ENCODE peak calls at places on chromosomes 11 and 22, in five cellular contexts. Q, Z, P, I and S are unnamed samples.

GRCh38 chr11:83021780-83022125 is 49.9 kb downstream of the RAB30 start:
- DNase-seq in I (no peak), P (no peak), Q (no peak), Z (no peak), S (no peak)

GRCh38 chr11:74566386-74566960 is 25.9 kb upstream of the POLD3 start:
- DNase-seq in P (no peak), I (no peak), Q (no peak), Z (no peak), S (no peak)

GRCh38 chr11:67299471-67300191 is 3.7 kb upstream of the SSH3 start:
- DNase-seq in P (no peak), Q (no peak), I (no peak), Z (no peak), S (no peak)

GRCh38 chr11:1779034-1779805 is 15.5 kb upstream of the CTSD start:
- DNase-seq in I (no peak), P (no peak), Z (no peak), Q (no peak), S (no peak)

GRCh38 chr22:49212466-49212865 is 615.2 kb downstream of the BRD1 start:
- DNase-seq in Q (no peak), I (no peak), Z (no peak), P (no peak), S (no peak)

GRCh38 chr22:43152355-43153071 is 1.2 kb downstream of the TSPO start:
- DNase-seq in Q (peak), Z (peak), I (no peak), P (peak), S (no peak)

GRCh38 chr11:12544986-12545775 is 129.0 kb upstream of the TEAD1 start:
- DNase-seq in P (peak), Z (no peak), I (no peak), Q (no peak), S (no peak)

GRCh38 chr11:128532571-128533091 is 54.7 kb downstream of the ETS1 start:
- DNase-seq in P (no peak), Q (no peak), I (no peak), Z (no peak), S (no peak)

GRCh38 chr11:72599325-72600117 is 74.7 kb downstream of the PDE2A start:
- DNase-seq in Z (no peak), P (peak), I (no peak), Q (no peak), S (no peak)

GRCh38 chr11:9716275-9717039 is 52.6 kb downstream of the SWAP70 start:
- DNase-seq in Z (no peak), Q (no peak), P (peak), I (peak), S (no peak)

GRCh38 chr11:91630916-91631673 is 593.5 kb upstream of the FAT3 start:
- DNase-seq in Z (no peak), I (no peak), Q (no peak), P (no peak), S (no peak)

GRCh38 chr11:117319214-117319840 is 3.3 kb upstream of the BACE1 start:
- DNase-seq in P (no peak), Z (no peak), Q (no peak), I (no peak), S (no peak)